ENCODE peak calls at places on chromosomes 16 and 17, in ten cellular contexts. P is Calu3, L is ascending aorta, O is fibroblast of mammary gland, D is bronchial epithelial cell, B is adrenal gland, A is BJ, C is dorsolateral prefrontal cortex, F is B cell, R is GM13976. X is an unnamed sample.

GRCh38 chr16:1932050-1933028 is 10.7 kb downstream of the MSRB1 start:
- DNase-seq in R (no peak), A (no peak), C (no peak), L (no peak), P (peak), O (no peak), D (peak), F (no peak), B (peak), X (no peak)

GRCh38 chr17:5585814-5586558 is 1.7 kb upstream of the NLRP1 start:
- DNase-seq in A (no peak), C (no peak), R (no peak), F (no peak), O (no peak), P (peak), D (peak), B (no peak), L (no peak), X (no peak)

GRCh38 chr16:55913717-55914116 is 38.5 kb upstream of the CES5A start:
- DNase-seq in D (peak), C (peak), L (no peak), A (no peak), B (no peak), P (no peak), O (no peak), F (no peak), R (no peak), X (no peak)

GRCh38 chr16:22373662-22374310 is 633 bp downstream of the CDR2 start:
- DNase-seq in A (no peak), R (peak), L (no peak), O (no peak), C (peak), P (peak), F (peak), B (peak), D (no peak), X (peak)

GRCh38 chr17:15332338-15332737 is 9.1 kb downstream of the TEKT3 start:
- DNase-seq in P (no peak), F (no peak), A (no peak), R (no peak), L (no peak), D (no peak), B (no peak), C (no peak), O (no peak), X (no peak)

GRCh38 chr17:9220466-9221230 is 199.3 kb downstream of the NTN1 start:
- DNase-seq in R (no peak), B (no peak), L (no peak), C (no peak), F (no peak), D (no peak), P (no peak), O (no peak), A (no peak), X (no peak)

GRCh38 chr17:17774009-17774881 is 62.5 kb downstream of the SREBF1 start:
- DNase-seq in R (no peak), L (no peak), D (peak), C (peak), F (no peak), P (no peak), A (no peak), B (peak), O (peak), X (peak)

GRCh38 chr17:16916557-16916920 is 55.4 kb downstream of the TNFRSF13B start:
- DNase-seq in A (no peak), L (no peak), C (no peak), B (no peak), P (no peak), O (no peak), D (no peak), F (no peak), R (no peak), X (no peak)

GRCh38 chr17:20063665-20064648 is 54.8 kb downstream of the SPECC1 start:
- DNase-seq in R (peak), A (peak), F (no peak), O (peak), P (no peak), L (peak), C (peak), D (peak), B (peak), X (peak)

GRCh38 chr17:41480136-41480535 is 815 bp downstream of the KRT35 start:
- DNase-seq in O (no peak), L (no peak), R (no peak), P (no peak), C (no peak), F (no peak), B (no peak), A (no peak), D (no peak), X (no peak)

GRCh38 chr17:43856141-43856540 is 9.2 kb downstream of the CD300LG start:
- DNase-seq in P (no peak), D (no peak), A (no peak), C (no peak), B (no peak), O (no peak), R (no peak), F (no peak), L (no peak), X (no peak)

GRCh38 chr17:39235555-39236221 is 9.9 kb upstream of the STAC2 start:
- DNase-seq in R (peak), O (peak), F (peak), D (peak), P (peak), C (no peak), B (peak), A (no peak), L (no peak), X (peak)

GRCh38 chr17:56937688-56938087 is 23.2 kb downstream of the COIL start:
- DNase-seq in C (no peak), P (no peak), R (no peak), L (no peak), A (no peak), F (no peak), B (no peak), O (no peak), D (peak), X (no peak)

GRCh38 chr16:15460601-15461000 is 26.2 kb downstream of the BMERB1 start:
- DNase-seq in F (no peak), C (no peak), D (no peak), P (no peak), L (no peak), B (no peak), R (no peak), O (no peak), A (no peak), X (no peak)

GRCh38 chr16:87762071-87762571 is 3.7 kb downstream of the KLHDC4 start:
- DNase-seq in C (no peak), R (no peak), L (no peak), O (no peak), A (no peak), D (no peak), P (no peak), F (no peak), B (no peak), X (no peak)

GRCh38 chr17:79714129-79714528 is 16.6 kb upstream of the ENPP7 start:
- DNase-seq in R (no peak), O (no peak), C (no peak), D (no peak), F (no peak), P (no peak), A (no peak), L (no peak), B (no peak), X (no peak)

GRCh38 chr16:11689031-11689840 is 21.0 kb downstream of the SNN start:
- DNase-seq in P (no peak), B (no peak), R (peak), A (no peak), O (peak), F (peak), C (no peak), D (no peak), L (no peak), X (no peak)

GRCh38 chr17:62821213-62822079 is 13.3 kb upstream of the MARCHF10 start:
- DNase-seq in R (no peak), L (no peak), D (peak), C (no peak), O (no peak), F (no peak), A (no peak), B (no peak), P (no peak), X (no peak)

GRCh38 chr17:43028221-43028861 is 3.3 kb downstream of the RND2 start:
- DNase-seq in F (no peak), B (no peak), A (no peak), O (no peak), C (no peak), P (no peak), D (no peak), L (no peak), R (no peak), X (no peak)

GRCh38 chr16:56700195-56700594 is 17.9 kb downstream of the MT1X start:
- DNase-seq in R (no peak), C (no peak), P (no peak), F (no peak), A (no peak), B (no peak), O (peak), L (no peak), D (no peak), X (peak)

GRCh38 chr17:17067277-17067676 is 25.0 kb downstream of the MPRIP start:
- DNase-seq in L (no peak), P (no peak), B (peak), C (no peak), R (no peak), O (no peak), A (peak), D (no peak), F (no peak), X (peak)

GRCh38 chr17:20121359-20122235 is 112.4 kb downstream of the SPECC1 start:
- DNase-seq in R (peak), F (peak), L (no peak), D (peak), O (peak), P (peak), A (no peak), C (peak), B (peak), X (peak)

GRCh38 chr16:4523686-4524085 is 14.9 kb downstream of the CDIP1 start:
- DNase-seq in B (no peak), A (no peak), O (no peak), F (no peak), D (no peak), R (no peak), C (peak), P (no peak), L (no peak), X (no peak)

GRCh38 chr16:72785886-72786285 is 262.0 kb downstream of the ZFHX3 start:
- DNase-seq in C (no peak), D (no peak), R (no peak), L (no peak), P (no peak), O (peak), B (no peak), F (no peak), A (no peak), X (peak)

GRCh38 chr16:86296263-86296662 is 214.1 kb upstream of the FOXF1 start:
- DNase-seq in C (no peak), A (no peak), B (no peak), R (no peak), O (no peak), D (no peak), F (no peak), L (no peak), P (no peak), X (no peak)

GRCh38 chr16:57358527-57359095 is at the start of gene CCL22:
- DNase-seq in R (peak), P (no peak), O (no peak), A (no peak), B (no peak), L (no peak), F (peak), D (peak), C (no peak), X (no peak)

GRCh38 chr17:12545877-12546513 is 119.7 kb upstream of the MYOCD start:
- DNase-seq in D (peak), F (peak), P (peak), B (peak), O (peak), A (no peak), L (no peak), C (peak), R (peak), X (peak)

GRCh38 chr17:17125136-17126084 is 80.7 kb downstream of the PLD6 start:
- DNase-seq in F (no peak), O (peak), D (no peak), B (no peak), C (peak), P (no peak), L (no peak), A (no peak), R (no peak), X (no peak)

GRCh38 chr16:74760007-74760767 is 14.4 kb downstream of the FA2H start:
- DNase-seq in F (no peak), C (no peak), P (peak), D (peak), L (no peak), A (no peak), R (no peak), O (peak), B (no peak), X (peak)

GRCh38 chr16:7953360-7953759 is 620.7 kb downstream of the RBFOX1 start:
- DNase-seq in A (no peak), L (no peak), B (no peak), C (no peak), D (no peak), R (no peak), P (no peak), O (no peak), F (no peak), X (no peak)

GRCh38 chr17:4738136-4739121 is 1.2 kb upstream of the ZMYND15 start:
- DNase-seq in L (no peak), B (no peak), O (no peak), C (no peak), R (no peak), D (peak), A (no peak), P (peak), F (peak), X (no peak)

GRCh38 chr17:5915337-5915736 is 154.8 kb upstream of the WSCD1 start:
- DNase-seq in O (no peak), R (no peak), A (no peak), P (no peak), D (no peak), B (no peak), F (no peak), C (no peak), L (no peak), X (no peak)

GRCh38 chr17:56185491-56185890 is 32.2 kb downstream of the ANKFN1 start:
- DNase-seq in O (peak), L (no peak), A (no peak), R (no peak), D (no peak), B (no peak), C (no peak), F (no peak), P (no peak), X (peak)

GRCh38 chr16:69553332-69553731 is 12.4 kb upstream of the NFAT5 start:
- DNase-seq in L (no peak), O (no peak), F (no peak), A (no peak), D (no peak), C (no peak), P (no peak), B (no peak), R (no peak), X (no peak)

GRCh38 chr16:3101018-3101840 is 2.1 kb upstream of the ZSCAN10 start:
- DNase-seq in P (peak), O (peak), D (no peak), C (no peak), R (peak), A (no peak), F (peak), B (no peak), L (no peak), X (peak)

DNA sequence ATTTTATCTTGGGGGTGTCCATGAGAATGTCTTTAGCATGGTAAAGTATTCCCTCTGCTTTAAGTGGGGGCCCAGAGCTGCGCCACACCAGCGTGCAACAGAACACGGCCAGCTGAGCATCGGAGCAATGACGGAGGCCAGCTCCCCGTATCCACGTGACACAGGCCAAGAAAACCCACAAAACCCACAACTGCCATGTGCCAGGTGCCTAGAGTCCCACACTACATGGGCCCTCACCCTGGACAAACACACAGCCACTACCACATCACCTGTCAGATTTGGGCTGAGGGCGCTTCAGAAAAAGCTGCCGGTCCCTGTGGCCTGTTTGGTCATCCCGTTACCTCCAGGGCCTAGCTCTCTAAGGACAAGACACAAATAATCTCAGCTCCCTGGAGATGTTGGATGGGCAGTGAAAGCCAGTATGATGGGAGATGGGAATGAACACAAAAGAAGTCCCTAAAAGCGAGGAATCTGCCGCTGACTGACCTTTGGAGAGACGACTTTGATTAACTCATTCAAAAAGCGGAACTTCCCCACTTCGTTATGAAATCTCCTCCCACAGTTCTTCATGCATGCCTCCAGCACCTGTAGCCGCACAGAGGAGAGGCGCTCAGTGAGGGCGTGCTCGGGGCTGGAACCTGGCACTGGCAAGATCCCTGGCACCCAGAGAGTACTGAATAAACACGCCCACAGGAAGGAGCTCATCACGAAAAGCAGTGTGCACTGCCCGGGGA is 17.1 kb downstream of the GGA3 start:
- DNase-seq in P (no peak), A (no peak), C (no peak), L (no peak), R (peak), F (peak), B (no peak), O (no peak), D (no peak), X (no peak)
- TF ChIP-seq CTCF in P (no peak), A (no peak), C (no peak), L (no peak), R (no peak), F (no peak), B (no peak), O (no peak), D (no peak), X (no peak)

GRCh38 chr17:75267403-75268232 is 3.4 kb downstream of the MIF4GD start:
- DNase-seq in P (peak), F (no peak), O (no peak), L (no peak), B (no peak), A (no peak), R (no peak), D (no peak), C (no peak), X (no peak)
- TF ChIP-seq CTCF in P (no peak), F (no peak), O (no peak), L (no peak), B (no peak), A (no peak), R (no peak), D (peak), C (no peak), X (no peak)

GRCh38 chr17:29216856-29217255 is 29.8 kb upstream of the CRYBA1 start:
- DNase-seq in O (no peak), R (no peak), C (no peak), D (peak), B (no peak), A (no peak), L (no peak), F (no peak), P (no peak), X (no peak)

GRCh38 chr17:29215717-29216116 is 30.9 kb upstream of the CRYBA1 start:
- DNase-seq in B (peak), O (peak), R (no peak), D (peak), C (no peak), F (no peak), L (no peak), A (no peak), P (no peak), X (peak)

GRCh38 chr17:29216181-29216580 is 30.5 kb upstream of the CRYBA1 start:
- DNase-seq in L (no peak), C (no peak), O (no peak), A (no peak), P (no peak), R (no peak), F (no peak), B (no peak), D (no peak), X (no peak)

GRCh38 chr17:29215174-29215573 is 31.5 kb upstream of the CRYBA1 start:
- DNase-seq in O (no peak), R (no peak), L (no peak), B (no peak), D (no peak), F (no peak), P (no peak), C (no peak), A (no peak), X (no peak)

GRCh38 chr17:29219378-29220047 is 27.1 kb upstream of the CRYBA1 start:
- DNase-seq in A (no peak), C (peak), L (no peak), O (peak), R (peak), F (peak), P (peak), D (peak), B (peak), X (peak)
- TF ChIP-seq CTCF in A (peak), C (peak), L (peak), O (peak), R (peak), F (peak), P (peak), D (peak), B (peak), X (peak)

GRCh38 chr17:45408611-45409421 is 23.9 kb downstream of the ARHGAP27 start:
- DNase-seq in P (no peak), O (no peak), C (no peak), F (no peak), L (no peak), R (no peak), B (no peak), D (no peak), A (no peak), X (no peak)
- TF ChIP-seq CTCF in P (no peak), O (no peak), C (no peak), F (no peak), L (no peak), R (no peak), B (no peak), D (no peak), A (peak), X (no peak)

GRCh38 chr17:78174870-78175642 is 6.7 kb downstream of the SYNGR2 start:
- DNase-seq in D (no peak), R (no peak), F (no peak), L (no peak), C (peak), B (no peak), P (no peak), A (no peak), O (no peak), X (no peak)
- TF ChIP-seq CTCF in D (peak), R (peak), F (no peak), L (no peak), C (peak), B (no peak), P (no peak), A (no peak), O (no peak), X (no peak)

GRCh38 chr17:27206447-27206846 is 87.5 kb upstream of the WSB1 start:
- DNase-seq in A (no peak), R (peak), F (peak), O (peak), B (no peak), D (no peak), P (peak), C (no peak), L (no peak), X (peak)
- TF ChIP-seq CTCF in A (peak), R (peak), F (peak), O (peak), B (no peak), D (peak), P (no peak), C (no peak), L (no peak), X (peak)

GRCh38 chr16:88783391-88784073 is 1.5 kb downstream of the PIEZO1 start:
- DNase-seq in A (no peak), L (no peak), P (no peak), F (no peak), C (peak), R (no peak), O (no peak), D (peak), B (no peak), X (peak)

GRCh38 chr16:88785106-88785924 is at the start of gene PIEZO1:
- DNase-seq in R (peak), L (no peak), A (no peak), D (no peak), P (peak), C (no peak), B (peak), F (peak), O (no peak), X (peak)

GRCh38 chr16:88782454-88783390 is 2.3 kb downstream of the PIEZO1 start:
- DNase-seq in F (no peak), C (peak), D (peak), L (peak), B (peak), P (no peak), A (no peak), O (peak), R (no peak), X (peak)

GRCh38 chr16:88784856-88785105 is 239 bp downstream of the PIEZO1 start:
- DNase-seq in C (no peak), O (no peak), R (no peak), A (no peak), F (no peak), B (no peak), L (no peak), P (no peak), D (no peak), X (no peak)

GRCh38 chr16:88784074-88784855 is 755 bp downstream of the PIEZO1 start:
- DNase-seq in D (peak), L (peak), B (peak), P (peak), C (no peak), F (peak), O (peak), R (peak), A (no peak), X (peak)
- TF ChIP-seq CTCF in D (peak), L (peak), B (peak), P (peak), C (peak), F (peak), O (peak), R (peak), A (peak), X (peak)

GRCh38 chr16:64085291-64085690 is 1036.6 kb downstream of the CDH11 start:
- DNase-seq in F (no peak), C (no peak), O (no peak), A (no peak), D (no peak), R (no peak), B (no peak), L (no peak), P (no peak), X (no peak)

GRCh38 chr16:64088838-64089237 is 1033.0 kb downstream of the CDH11 start:
- DNase-seq in R (no peak), C (no peak), A (no peak), O (no peak), F (no peak), L (no peak), D (no peak), B (no peak), P (no peak), X (no peak)

GRCh38 chr16:64090327-64090726 is 1031.5 kb downstream of the CDH11 start:
- DNase-seq in F (no peak), D (no peak), L (no peak), A (no peak), B (no peak), C (no peak), O (no peak), P (no peak), R (no peak), X (no peak)

GRCh38 chr16:64092284-64092683 is 1029.6 kb downstream of the CDH11 start:
- DNase-seq in O (peak), L (no peak), P (no peak), B (no peak), A (peak), F (no peak), D (peak), R (no peak), C (no peak), X (peak)

GRCh38 chr16:64089697-64090096 is 1032.2 kb downstream of the CDH11 start:
- DNase-seq in B (no peak), L (no peak), R (no peak), A (no peak), C (no peak), F (no peak), P (no peak), O (peak), D (peak), X (peak)
- TF ChIP-seq CTCF in B (peak), L (peak), R (no peak), A (peak), C (peak), F (no peak), P (no peak), O (peak), D (peak), X (peak)